ENCODE peak calls at places on chromosome 9, in four cellular contexts. I, U, O and H are unnamed samples.

GRCh38 chr9:36187414-36187813 is 3.3 kb upstream of the CLTA start:
- DNase-seq in U (no peak), O (no peak), I (no peak), H (peak; percentile 33)

GRCh38 chr9:126475933-126476555 is 137.7 kb upstream of the LMX1B start:
- DNase-seq in I (no peak), O (no peak), U (no peak), H (no peak)

GRCh38 chr9:87599901-87600610 is 102.4 kb downstream of the DAPK1 start:
- DNase-seq in O (no peak), I (no peak), U (no peak), H (peak; percentile 94)

GRCh38 chr9:115333671-115334070 is 215.7 kb upstream of the TNC start:
- DNase-seq in O (no peak), I (no peak), U (no peak), H (no peak)

GRCh38 chr9:123784513-123784912 is 145.4 kb downstream of the DENND1A start:
- DNase-seq in U (no peak), I (no peak), O (no peak), H (peak; percentile 92)

GRCh38 chr9:249025-249424 is 34.4 kb downstream of the DOCK8 start:
- DNase-seq in O (no peak), I (no peak), U (no peak), H (no peak)

GRCh38 chr9:134234687-134235359 is 70.5 kb upstream of the RNU6ATAC start:
- DNase-seq in U (no peak), I (no peak), O (no peak), H (no peak)

GRCh38 chr9:2481216-2481615 is 140.4 kb upstream of the VLDLR start:
- DNase-seq in O (no peak), U (no peak), I (no peak), H (no peak)

GRCh38 chr9:37242089-37242488 is 121.7 kb downstream of the ZCCHC7 start:
- DNase-seq in O (no peak), I (no peak), U (no peak), H (no peak)

GRCh38 chr9:108568093-108568492 is 287.7 kb downstream of the ACTL7B start:
- DNase-seq in U (no peak), O (no peak), I (no peak), H (no peak)

GRCh38 chr9:4293293-4293931 is 6.5 kb downstream of the GLIS3 start:
- DNase-seq in U (no peak), O (no peak), I (peak; percentile 23), H (peak; percentile 96)

GRCh38 chr9:37997636-37998374 is 71.2 kb downstream of the SHB start:
- DNase-seq in I (peak; percentile 81), U (no peak), O (no peak), H (no peak)

GRCh38 chr9:21688108-21689102 is 114.0 kb upstream of the MTAP start:
- DNase-seq in U (no peak), I (no peak), O (no peak), H (peak; percentile 95)

GRCh38 chr9:120032639-120033038 is 547.3 kb downstream of the CDK5RAP2 start:
- DNase-seq in I (no peak), U (no peak), O (no peak), H (no peak)

GRCh38 chr9:12722131-12722530 is 28.9 kb downstream of the TYRP1 start:
- DNase-seq in O (no peak), U (no peak), I (no peak), H (no peak)
- H2AFZ ChIP-seq in O (no peak overlapping the region), U (no peak overlapping the region), I (no peak overlapping the region), H (no peak overlapping the region)

GRCh38 chr9:96874201-96874785 is 20.0 kb upstream of the ZNF782 start:
- DNase-seq in O (peak; percentile 22), I (no peak), U (no peak), H (no peak)
- H2AFZ ChIP-seq in O (no peak overlapping the region), I (no peak overlapping the region), U (no peak overlapping the region), H (no peak overlapping the region)

DNA sequence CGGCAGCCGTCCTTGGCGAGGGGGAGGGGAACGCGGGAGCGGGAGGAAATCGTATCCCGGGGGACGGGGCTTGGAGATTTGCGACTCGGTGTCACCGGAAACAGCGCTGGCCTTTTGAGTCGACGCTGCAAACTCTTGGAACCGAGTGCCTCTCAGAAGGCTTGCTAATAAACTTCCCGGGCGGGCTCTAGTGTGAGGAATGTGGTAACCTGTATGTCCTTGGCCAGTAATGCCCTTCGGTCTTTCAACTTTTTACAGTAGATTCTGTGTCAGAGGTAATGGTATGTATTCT is 82.7 kb downstream of the PTPDC1 start:
- DNase-seq in I (peak; percentile 87), O (no peak), U (no peak), H (no peak)
- H2AFZ ChIP-seq in I (no peak overlapping the region), O (no peak overlapping the region), U (peak overlapping the region; percentile 62), H (no peak overlapping the region)

GRCh38 chr9:35116898-35117551 is 1.4 kb upstream of the ATOSB start:
- DNase-seq in U (peak; percentile 91), O (peak; percentile 92), I (peak; percentile 97), H (peak; percentile 84)
- H2AFZ ChIP-seq in U (peak overlapping the region; percentile 81), O (peak overlapping the region; percentile 82), I (peak overlapping the region; percentile 95), H (peak overlapping the region; percentile 88)